ENCODE peak calls at places on chromosomes 5 and 9, in nine cellular contexts. D, L, U, R, P, C, J, V and K are unnamed samples.
A peak's percentile ranks its signal among the peaks of the same experiment; 100 is the strongest.

GRCh38 chr9:87701931-87702421 is 23.9 kb upstream of the CTSL start:
- DNase-seq in D (no peak), L (no peak), U (no peak), R (no peak), P (no peak), C (no peak), J (no peak), V (no peak), K (no peak)

GRCh38 chr9:117304613-117305012 is 110.2 kb downstream of the ASTN2 start:
- DNase-seq in D (no peak), L (no peak), U (no peak), R (no peak), P (no peak), C (no peak), J (no peak), V (no peak), K (no peak)

GRCh38 chr9:115254781-115255180 is 136.8 kb upstream of the TNC start:
- DNase-seq in D (no peak), L (no peak), U (no peak), R (no peak), P (peak; percentile 21), C (no peak), J (no peak), V (no peak), K (no peak)

GRCh38 chr9:79731483-79731882 is 159.7 kb downstream of the TLE4 start:
- DNase-seq in D (no peak), L (no peak), U (peak; percentile 31), R (no peak), P (no peak), C (no peak), J (no peak), V (no peak), K (peak; percentile 30)

GRCh38 chr5:180844432-180844831 is 16.6 kb downstream of the ZFP62 start:
- DNase-seq in D (no peak), L (no peak), U (no peak), R (no peak), P (no peak), C (no peak), J (no peak), V (no peak), K (no peak)

GRCh38 chr5:155729684-155730059 is 597.3 kb upstream of the SGCD start:
- DNase-seq in D (no peak), L (no peak), U (no peak), R (no peak), P (no peak), C (no peak), J (peak; percentile 77), V (peak; percentile 39), K (no peak)

GRCh38 chr9:134372621-134373267 is 46.5 kb downstream of the RXRA start:
- DNase-seq in D (no peak), L (no peak), U (no peak), R (no peak), P (no peak), C (no peak), J (peak; percentile 65), V (no peak), K (no peak)

GRCh38 chr9:14768561-14769234 is 46.2 kb upstream of the CER1 start:
- DNase-seq in D (peak; percentile 33), L (peak; percentile 4), U (peak; percentile 39), R (peak; percentile 21), P (peak; percentile 77), C (no peak), J (no peak), V (no peak), K (peak; percentile 33)

GRCh38 chr5:180775624-180776023 is 27.0 kb downstream of the MGAT1 start:
- DNase-seq in D (no peak), L (no peak), U (no peak), R (no peak), P (no peak), C (no peak), J (no peak), V (no peak), K (no peak)

GRCh38 chr9:137167752-137168574 is 1.9 kb downstream of the LRRC26 start:
- DNase-seq in D (no peak), L (no peak), U (peak; percentile 75), R (no peak), P (peak; percentile 29), C (no peak), J (no peak), V (peak; percentile 69), K (peak; percentile 70)

GRCh38 chr9:38708759-38709158 is 11.2 kb downstream of the FAM240B start:
- DNase-seq in D (no peak), L (no peak), U (no peak), R (no peak), P (peak; percentile 21), C (no peak), J (no peak), V (no peak), K (no peak)

GRCh38 chr9:38706493-38706892 is 13.4 kb downstream of the FAM240B start:
- DNase-seq in D (no peak), L (no peak), U (no peak), R (no peak), P (no peak), C (no peak), J (no peak), V (no peak), K (no peak)

GRCh38 chr9:38705917-38706316 is 14.0 kb downstream of the FAM240B start:
- DNase-seq in D (no peak), L (no peak), U (no peak), R (no peak), P (no peak), C (no peak), J (no peak), V (no peak), K (no peak)

GRCh38 chr9:38713426-38713825 is 6.5 kb downstream of the FAM240B start:
- DNase-seq in D (no peak), L (peak; percentile 78), U (no peak), R (no peak), P (peak; percentile 64), C (no peak), J (no peak), V (no peak), K (no peak)

DNA sequence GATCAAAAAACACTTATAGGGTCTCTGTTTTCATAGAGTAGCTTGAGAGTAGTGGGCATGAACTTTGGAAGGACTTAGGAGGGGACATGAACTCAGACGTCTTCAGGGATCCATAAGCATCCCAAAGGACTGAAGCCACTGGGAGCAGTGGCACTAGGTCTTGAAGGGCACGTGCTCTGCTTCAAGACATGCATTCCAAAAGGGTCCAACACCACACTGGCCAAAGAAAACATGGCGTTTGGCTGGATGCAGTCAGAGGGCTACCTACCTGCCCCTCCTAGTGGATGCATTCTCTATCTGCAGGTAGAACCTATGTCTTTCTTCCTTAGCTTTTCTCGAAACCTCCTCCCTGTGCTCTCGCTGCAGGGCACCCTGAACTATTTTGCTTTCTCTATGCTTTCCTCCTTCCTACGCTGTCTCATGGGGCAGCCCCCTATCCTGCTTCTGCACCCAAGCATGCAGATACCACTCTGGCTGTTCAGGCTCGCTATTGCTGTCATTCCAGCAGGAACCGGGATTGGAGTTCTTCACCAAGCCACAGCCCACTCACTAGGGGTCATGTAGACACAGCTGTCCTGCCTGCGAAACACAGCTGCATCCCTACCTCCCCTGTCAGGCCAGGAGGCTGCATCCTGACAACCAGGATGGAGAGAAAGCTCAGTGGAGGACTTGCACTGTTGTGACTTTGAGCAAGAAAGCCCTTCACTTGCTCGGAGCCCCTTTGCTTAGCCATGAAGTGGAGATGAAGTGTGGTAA is 11.9 kb downstream of the FAM240B start:
- DNase-seq in D (no peak), L (no peak), U (peak; percentile 41), R (peak; percentile 14), P (no peak), C (no peak), J (no peak), V (peak; percentile 62), K (peak; percentile 30)
- TF ChIP-seq CTCF in D (peak; percentile 62), L (peak; percentile 5), U (peak; percentile 55), R (peak; percentile 44), P (no peak), C (no peak), J (peak; percentile 33), V (peak; percentile 79), K (peak; percentile 14)

GRCh38 chr9:20625003-20625349 is 2.7 kb upstream of the MLLT3 start:
- DNase-seq in D (no peak), L (no peak), U (no peak), R (no peak), P (no peak), C (no peak), J (no peak), V (no peak), K (no peak)
- TF ChIP-seq CTCF in D (peak; percentile 30), L (no peak), U (no peak), R (no peak), P (no peak), C (no peak), J (no peak), V (no peak), K (no peak)

GRCh38 chr5:133114166-133114932 is 62.5 kb downstream of the HSPA4 start:
- DNase-seq in D (no peak), L (no peak), U (no peak), R (no peak), P (no peak), C (no peak), J (no peak), V (no peak), K (no peak)
- TF ChIP-seq CTCF in D (no peak), L (no peak), U (no peak), R (no peak), P (no peak), C (no peak), J (no peak), V (no peak), K (no peak)

GRCh38 chr9:106701611-106702010 is 161.4 kb upstream of the ZNF462 start:
- DNase-seq in D (no peak), L (no peak), U (no peak), R (no peak), P (no peak), C (no peak), J (no peak), V (no peak), K (no peak)

GRCh38 chr9:106700676-106701075 is 162.3 kb upstream of the ZNF462 start:
- DNase-seq in D (no peak), L (no peak), U (no peak), R (no peak), P (peak; percentile 22), C (no peak), J (no peak), V (no peak), K (no peak)

GRCh38 chr9:106707291-106707690 is 155.7 kb upstream of the ZNF462 start:
- DNase-seq in D (no peak), L (no peak), U (no peak), R (no peak), P (no peak), C (no peak), J (no peak), V (no peak), K (no peak)

GRCh38 chr9:106707722-106708121 is 155.2 kb upstream of the ZNF462 start:
- DNase-seq in D (no peak), L (no peak), U (no peak), R (no peak), P (no peak), C (no peak), J (peak; percentile 15), V (no peak), K (no peak)

DNA sequence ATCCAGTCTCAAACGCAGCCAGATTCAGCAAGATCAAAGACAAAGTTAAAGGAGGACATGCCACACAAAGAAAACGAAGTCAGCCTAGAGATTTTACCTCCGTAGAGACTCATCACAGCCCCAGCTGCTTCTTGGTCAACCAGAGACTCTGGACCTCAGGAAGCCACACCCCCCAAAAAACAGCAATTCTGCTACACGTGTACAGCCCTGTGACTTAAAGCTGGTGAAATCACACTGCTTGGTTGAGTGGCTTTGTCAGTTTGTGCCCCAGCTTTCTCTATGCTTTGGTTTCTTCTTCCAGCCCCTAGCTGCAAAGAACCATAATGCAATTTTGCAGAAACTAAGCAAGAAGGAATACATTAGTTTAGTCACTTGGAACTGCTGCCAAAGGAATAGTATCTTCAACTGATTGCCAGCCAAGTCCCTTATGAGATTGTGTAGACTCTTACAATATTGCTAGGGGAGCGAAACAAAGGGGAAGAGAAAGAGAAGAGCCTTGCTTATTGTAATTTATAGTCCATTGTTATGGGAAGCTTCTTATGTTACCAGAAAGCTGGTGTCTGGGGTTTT is 158.8 kb upstream of the ZNF462 start:
- DNase-seq in D (no peak), L (no peak), U (no peak), R (no peak), P (peak; percentile 8), C (no peak), J (no peak), V (no peak), K (no peak)
- TF ChIP-seq CTCF in D (no peak), L (peak; percentile 1), U (no peak), R (no peak), P (no peak), C (no peak), J (no peak), V (no peak), K (no peak)